ENCODE peak calls at places on chromosome 10, in four cellular contexts. One of them, this sample, is unnamed.

GRCh38 chr10:24920907-24921881 is 31.2 kb downstream of the PRTFDC1 start:
- DNase-seq in GM12878: peak
- DNase-seq in HepG2: no peak
- DNase-seq in K562: peak
- DNase-seq in this sample: peak

GRCh38 chr10:36779238-36779846 is 346.1 kb upstream of the ANKRD30A start:
- DNase-seq in GM12878: no peak
- DNase-seq in K562: peak
- DNase-seq in HepG2: peak
- DNase-seq in this sample: peak

GRCh38 chr10:11742009-11742778 is at the start of gene ECHDC3:
- DNase-seq in GM12878: no peak
- DNase-seq in K562: peak
- DNase-seq in HepG2: no peak
- DNase-seq in this sample: no peak

GRCh38 chr10:75679546-75679945 is 248.1 kb downstream of the LRMDA start:
- DNase-seq in GM12878: no peak
- DNase-seq in HepG2: no peak
- DNase-seq in K562: no peak
- DNase-seq in this sample: no peak

GRCh38 chr10:130782467-130782866 is 529.1 kb downstream of the TCERG1L start:
- DNase-seq in GM12878: no peak
- DNase-seq in HepG2: peak
- DNase-seq in K562: no peak
- DNase-seq in this sample: no peak

GRCh38 chr10:126639084-126639483 is 31.4 kb downstream of the C10orf90 start:
- DNase-seq in K562: no peak
- DNase-seq in GM12878: no peak
- DNase-seq in HepG2: no peak
- DNase-seq in this sample: no peak

GRCh38 chr10:49158399-49158798 is 24.6 kb upstream of the FAM170B start:
- DNase-seq in GM12878: no peak
- DNase-seq in K562: no peak
- DNase-seq in HepG2: no peak
- DNase-seq in this sample: no peak

GRCh38 chr10:23395017-23395416 is 43.9 kb upstream of the OTUD1 start:
- DNase-seq in HepG2: no peak
- DNase-seq in GM12878: no peak
- DNase-seq in K562: no peak
- DNase-seq in this sample: no peak

GRCh38 chr10:131312261-131312801 is 810 bp upstream of the TCERG1L start:
- DNase-seq in GM12878: no peak
- DNase-seq in K562: no peak
- DNase-seq in HepG2: no peak
- DNase-seq in this sample: no peak

GRCh38 chr10:113612154-113612553 is 51.7 kb downstream of the NRAP start:
- DNase-seq in HepG2: no peak
- DNase-seq in K562: no peak
- DNase-seq in GM12878: no peak
- DNase-seq in this sample: no peak

GRCh38 chr10:21368022-21368582 is 157.4 kb downstream of the SKIDA1 start:
- DNase-seq in K562: peak
- DNase-seq in GM12878: no peak
- DNase-seq in HepG2: no peak
- DNase-seq in this sample: no peak

GRCh38 chr10:124612611-124613498 is 131.3 kb downstream of the FAM53B start:
- DNase-seq in GM12878: no peak
- DNase-seq in K562: peak
- DNase-seq in HepG2: peak
- DNase-seq in this sample: no peak

GRCh38 chr10:98045785-98046389 is 15.5 kb upstream of the CRTAC1 start:
- DNase-seq in GM12878: no peak
- DNase-seq in HepG2: peak
- DNase-seq in K562: peak
- DNase-seq in this sample: peak

GRCh38 chr10:82538272-82538671 is 663.3 kb downstream of the NRG3 start:
- DNase-seq in GM12878: no peak
- DNase-seq in K562: no peak
- DNase-seq in HepG2: no peak
- DNase-seq in this sample: no peak

GRCh38 chr10:18554479-18554878 is 96.9 kb downstream of the NSUN6 start:
- DNase-seq in GM12878: no peak
- DNase-seq in HepG2: no peak
- DNase-seq in K562: no peak
- DNase-seq in this sample: no peak

GRCh38 chr10:35006836-35007235 is 83.3 kb downstream of the CUL2 start:
- DNase-seq in GM12878: no peak
- DNase-seq in HepG2: no peak
- DNase-seq in K562: no peak
- DNase-seq in this sample: no peak

GRCh38 chr10:88642991-88643390 is 21.3 kb upstream of the LIPF start:
- DNase-seq in K562: no peak
- DNase-seq in HepG2: no peak
- DNase-seq in GM12878: no peak
- DNase-seq in this sample: no peak

GRCh38 chr10:110739811-110740271 is 95.7 kb downstream of the RBM20 start:
- DNase-seq in K562: no peak
- DNase-seq in HepG2: peak
- DNase-seq in GM12878: no peak
- DNase-seq in this sample: no peak

GRCh38 chr10:119516381-119517234 is 25.9 kb downstream of the RGS10 start:
- DNase-seq in GM12878: peak
- DNase-seq in K562: no peak
- DNase-seq in HepG2: no peak
- DNase-seq in this sample: peak

GRCh38 chr10:3412071-3412582 is 239.5 kb upstream of the PITRM1 start:
- DNase-seq in HepG2: no peak
- DNase-seq in GM12878: no peak
- DNase-seq in K562: no peak
- DNase-seq in this sample: no peak

GRCh38 chr10:130018730-130019185 is 54.7 kb upstream of the EBF3 start:
- DNase-seq in HepG2: no peak
- DNase-seq in K562: no peak
- DNase-seq in GM12878: no peak
- DNase-seq in this sample: no peak

GRCh38 chr10:73906524-73907447 is 4.1 kb upstream of the PLAU start:
- DNase-seq in HepG2: peak
- DNase-seq in K562: no peak
- DNase-seq in GM12878: no peak
- DNase-seq in this sample: peak

GRCh38 chr10:107091126-107091525 is 73.4 kb downstream of the SORCS1 start:
- DNase-seq in GM12878: no peak
- DNase-seq in K562: no peak
- DNase-seq in HepG2: no peak
- DNase-seq in this sample: no peak

GRCh38 chr10:124696446-124697392 is 47.5 kb downstream of the FAM53B start:
- DNase-seq in HepG2: no peak
- DNase-seq in K562: no peak
- DNase-seq in GM12878: peak
- DNase-seq in this sample: no peak

GRCh38 chr10:132301371-132302330 is 6.1 kb downstream of the STK32C start:
- DNase-seq in K562: no peak
- DNase-seq in HepG2: no peak
- DNase-seq in GM12878: no peak
- DNase-seq in this sample: no peak

GRCh38 chr10:49610015-49610734 is at the start of gene SLC18A3:
- DNase-seq in GM12878: no peak
- DNase-seq in K562: no peak
- DNase-seq in HepG2: no peak
- DNase-seq in this sample: peak

GRCh38 chr10:115093776-115094361 is 704 bp downstream of the ATRNL1 start:
- DNase-seq in HepG2: no peak
- DNase-seq in K562: no peak
- DNase-seq in GM12878: no peak
- DNase-seq in this sample: peak

GRCh38 chr10:18583575-18584270 is 67.7 kb downstream of the NSUN6 start:
- DNase-seq in K562: no peak
- DNase-seq in HepG2: no peak
- DNase-seq in GM12878: no peak
- DNase-seq in this sample: no peak

GRCh38 chr10:97553575-97554100 is 18.9 kb upstream of the ANKRD2 start:
- DNase-seq in GM12878: peak
- DNase-seq in K562: peak
- DNase-seq in HepG2: peak
- DNase-seq in this sample: peak

GRCh38 chr10:3748484-3748883 is 36.5 kb downstream of the KLF6 start:
- DNase-seq in HepG2: no peak
- DNase-seq in GM12878: no peak
- DNase-seq in K562: no peak
- DNase-seq in this sample: no peak

GRCh38 chr10:117272195-117273076 is 31.5 kb downstream of the SLC18A2 start:
- DNase-seq in K562: peak
- DNase-seq in HepG2: no peak
- DNase-seq in GM12878: no peak
- DNase-seq in this sample: no peak

GRCh38 chr10:3782099-3782455 is 2.9 kb downstream of the KLF6 start:
- DNase-seq in GM12878: no peak
- DNase-seq in HepG2: no peak
- DNase-seq in K562: no peak
- DNase-seq in this sample: no peak

GRCh38 chr10:27713906-27714305 is 31.7 kb downstream of the MKX start:
- DNase-seq in HepG2: no peak
- DNase-seq in GM12878: no peak
- DNase-seq in K562: no peak
- DNase-seq in this sample: peak

GRCh38 chr10:124554085-124554858 is 92.6 kb downstream of the LHPP start:
- DNase-seq in GM12878: no peak
- DNase-seq in HepG2: peak
- DNase-seq in K562: peak
- DNase-seq in this sample: no peak

GRCh38 chr10:7686351-7687171 is 16.6 kb upstream of the ITIH2 start:
- DNase-seq in HepG2: peak
- DNase-seq in K562: no peak
- DNase-seq in GM12878: no peak
- DNase-seq in this sample: no peak

GRCh38 chr10:52215745-52216361 is 98.2 kb upstream of the DKK1 start:
- DNase-seq in GM12878: peak
- DNase-seq in K562: peak
- DNase-seq in HepG2: peak
- DNase-seq in this sample: peak
- TF ChIP-seq FOXK2 in GM12878: no peak
- TF ChIP-seq FOXK2 in K562: no peak
- TF ChIP-seq FOXK2 in HepG2: no peak
- TF ChIP-seq FOXK2 in this sample: no peak

GRCh38 chr10:93464826-93465388 is 17.2 kb downstream of the MYOF start:
- DNase-seq in K562: no peak
- DNase-seq in GM12878: no peak
- DNase-seq in HepG2: no peak
- DNase-seq in this sample: no peak

GRCh38 chr10:93471110-93471651 is 11.0 kb downstream of the MYOF start:
- DNase-seq in HepG2: peak
- DNase-seq in GM12878: no peak
- DNase-seq in K562: no peak
- DNase-seq in this sample: no peak

GRCh38 chr10:93465806-93466675 is 16.1 kb downstream of the MYOF start:
- DNase-seq in K562: no peak
- DNase-seq in GM12878: no peak
- DNase-seq in HepG2: peak
- DNase-seq in this sample: no peak

GRCh38 chr10:93469454-93469853 is 12.7 kb downstream of the MYOF start:
- DNase-seq in HepG2: no peak
- DNase-seq in K562: no peak
- DNase-seq in GM12878: no peak
- DNase-seq in this sample: no peak

GRCh38 chr10:93468532-93469213 is 13.5 kb downstream of the MYOF start:
- DNase-seq in K562: no peak
- DNase-seq in HepG2: peak
- DNase-seq in GM12878: no peak
- DNase-seq in this sample: no peak
- TF ChIP-seq FOXK2 in K562: no peak
- TF ChIP-seq FOXK2 in HepG2: no peak
- TF ChIP-seq FOXK2 in GM12878: no peak
- TF ChIP-seq FOXK2 in this sample: no peak

DNA sequence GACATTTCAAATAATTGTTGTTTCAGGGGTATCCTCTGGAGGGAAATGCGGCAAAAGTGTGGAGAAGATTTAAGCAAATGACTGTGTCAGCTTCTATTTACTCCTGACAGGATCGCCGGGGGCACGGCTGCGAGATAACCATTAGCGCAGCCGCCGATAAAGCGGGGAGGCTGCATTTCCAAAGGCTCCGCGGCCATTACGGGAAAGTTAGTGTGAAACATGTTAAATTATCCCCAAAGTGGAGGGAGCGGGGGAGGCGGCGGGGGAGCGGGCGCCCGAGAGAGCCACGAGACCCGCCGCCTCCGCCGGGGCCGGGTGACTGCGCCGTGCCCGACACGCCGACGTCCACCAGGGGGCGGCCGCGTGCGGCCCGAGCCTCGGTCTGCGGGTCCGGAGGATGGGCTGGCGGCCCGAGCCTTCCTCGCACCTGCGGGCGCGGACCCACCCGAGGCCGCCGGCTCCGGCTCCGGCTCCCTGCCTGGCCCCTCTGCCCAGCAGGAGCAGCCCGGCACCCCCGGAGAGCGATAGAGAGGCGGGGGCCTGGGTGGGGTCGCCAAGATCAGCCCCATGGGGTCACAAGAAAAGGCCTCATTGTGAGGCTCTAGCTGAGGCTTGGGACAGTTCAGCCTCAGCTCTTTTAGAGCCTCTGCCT is 74.4 kb upstream of the PAX2 start:
- DNase-seq in GM12878: no peak
- DNase-seq in HepG2: no peak
- DNase-seq in K562: peak
- DNase-seq in this sample: peak
- TF ChIP-seq FOXK2 in GM12878: no peak
- TF ChIP-seq FOXK2 in HepG2: no peak
- TF ChIP-seq FOXK2 in K562: no peak
- TF ChIP-seq FOXK2 in this sample: no peak

DNA sequence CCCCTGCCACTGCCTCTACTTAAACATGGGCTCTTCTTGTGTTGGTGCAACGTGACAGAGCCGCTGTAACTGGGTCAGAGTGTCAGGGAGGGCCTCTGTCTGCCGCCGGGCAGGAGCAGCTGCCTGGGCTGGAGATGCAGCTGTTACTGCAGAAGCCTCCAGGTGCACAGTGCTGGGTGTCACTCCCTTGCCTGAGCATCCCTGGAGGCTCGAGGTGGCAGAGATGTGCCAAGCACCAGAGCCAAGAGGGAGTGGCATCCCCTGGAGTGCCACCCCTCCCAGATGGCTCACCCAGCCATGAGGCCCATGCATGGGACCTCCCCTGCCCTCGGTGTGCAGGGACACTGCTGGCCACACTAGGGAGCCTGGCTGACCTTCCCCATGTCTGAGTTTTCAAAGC is 145.7 kb downstream of the PRPF18 start:
- DNase-seq in GM12878: no peak
- DNase-seq in HepG2: no peak
- DNase-seq in K562: no peak
- DNase-seq in this sample: no peak
- TF ChIP-seq FOXK2 in GM12878: no peak
- TF ChIP-seq FOXK2 in HepG2: no peak
- TF ChIP-seq FOXK2 in K562: no peak
- TF ChIP-seq FOXK2 in this sample: no peak

This sample was measured in HEK293T.